ENCODE peak calls at places on chromosomes 1 and 21, in seven cellular contexts. U is tibial artery; L is Karpas-422; B is hepatocyte; G is right lobe of liver; F is H9; C is CD8-positive, alpha-beta T cell. H is an unnamed sample. For H3K27me3, the result is how much of the 10 kb centered on the place peaks cover.

GRCh38 chr1:204513117-204513716 is 3.0 kb upstream of the MDM4 start:
- DNase-seq in G (no peak), F (no peak), C (peak), L (peak), U (no peak), B (no peak), H (no peak)

GRCh38 chr21:26835027-26835713 is 10.0 kb downstream of the ADAMTS1 start:
- DNase-seq in G (no peak), F (no peak), L (no peak), B (no peak), U (no peak), C (no peak), H (no peak)

GRCh38 chr1:14095001-14095400 is 395.0 kb downstream of the PRDM2 start:
- DNase-seq in U (no peak), F (peak), L (peak), G (no peak), C (no peak), B (peak), H (no peak)

GRCh38 chr1:53576381-53576801 is 117.2 kb downstream of the DMRTB1 start:
- DNase-seq in G (no peak), C (no peak), F (no peak), B (no peak), L (no peak), U (no peak), H (no peak)

GRCh38 chr1:246582301-246583055 is 16.2 kb downstream of the CNST start:
- DNase-seq in U (no peak), C (no peak), F (no peak), B (peak), G (peak), L (no peak), H (no peak)

GRCh38 chr1:99777752-99778151 is 11.3 kb upstream of the FRRS1 start:
- DNase-seq in U (no peak), B (no peak), G (no peak), F (no peak), C (no peak), L (no peak), H (no peak)

GRCh38 chr1:13617108-13617507 is 33.5 kb downstream of the PDPN start:
- DNase-seq in U (no peak), B (peak), L (no peak), C (no peak), F (no peak), G (no peak), H (no peak)

GRCh38 chr1:25771246-25772114 is 28.5 kb upstream of the SELENON start:
- DNase-seq in B (peak), C (no peak), F (peak), G (peak), L (no peak), U (no peak), H (no peak)

GRCh38 chr1:48761986-48762385 is 14.7 kb downstream of the BEND5 start:
- DNase-seq in L (no peak), G (no peak), B (no peak), C (no peak), F (no peak), U (no peak), H (no peak)

GRCh38 chr1:119132179-119132578 is 8.3 kb downstream of the WARS2 start:
- DNase-seq in B (no peak), L (no peak), G (no peak), U (peak), C (no peak), F (no peak), H (no peak)

DNA sequence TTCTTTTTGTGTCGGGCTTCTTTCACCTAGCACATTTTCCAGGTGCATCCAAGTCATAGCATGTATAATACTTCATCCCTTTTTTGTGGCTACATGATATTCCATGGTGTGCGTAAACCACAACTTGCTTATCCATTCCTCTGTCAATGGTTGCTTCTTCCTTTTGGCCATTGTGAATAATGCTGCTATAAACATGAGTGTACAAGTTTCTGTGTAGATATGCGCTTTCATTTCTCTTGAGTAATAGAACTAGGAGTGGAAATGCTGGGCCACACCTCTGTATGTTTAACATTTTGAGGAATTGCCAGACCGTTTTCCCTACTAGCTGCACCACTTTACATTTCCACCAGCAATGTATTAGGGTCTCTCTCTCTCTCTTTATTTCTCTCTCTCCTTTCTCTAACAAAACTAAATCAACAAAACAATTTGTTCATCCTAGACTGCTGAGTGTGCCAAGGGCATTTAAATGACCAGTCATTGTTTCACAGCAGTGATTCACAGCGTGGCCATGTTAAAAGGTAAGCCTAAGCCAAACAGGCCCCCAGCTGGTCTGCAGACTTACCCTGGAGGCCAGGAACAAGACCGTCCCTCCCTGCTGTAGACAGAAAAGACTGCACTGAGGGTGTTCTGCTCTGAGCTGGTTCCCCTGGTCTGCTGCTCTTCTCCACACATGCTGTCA is 53.2 kb upstream of the LYST start:
- DNase-seq in G (no peak), U (no peak), C (no peak), L (no peak), F (peak), B (peak), H (no peak)
- H3K27me3 ChIP-seq in G (under half), U (under half), C (under half), L (under half), F (under half), B (under half), H (under half)

GRCh38 chr1:9371951-9372350 is 79.3 kb downstream of the SPSB1 start:
- DNase-seq in B (no peak), F (no peak), U (no peak), C (no peak), L (no peak), G (no peak), H (no peak)
- H3K27me3 ChIP-seq in B (under half), F (under half), U (under half), C (under half), L (under half), G (under half), H (under half)

DNA sequence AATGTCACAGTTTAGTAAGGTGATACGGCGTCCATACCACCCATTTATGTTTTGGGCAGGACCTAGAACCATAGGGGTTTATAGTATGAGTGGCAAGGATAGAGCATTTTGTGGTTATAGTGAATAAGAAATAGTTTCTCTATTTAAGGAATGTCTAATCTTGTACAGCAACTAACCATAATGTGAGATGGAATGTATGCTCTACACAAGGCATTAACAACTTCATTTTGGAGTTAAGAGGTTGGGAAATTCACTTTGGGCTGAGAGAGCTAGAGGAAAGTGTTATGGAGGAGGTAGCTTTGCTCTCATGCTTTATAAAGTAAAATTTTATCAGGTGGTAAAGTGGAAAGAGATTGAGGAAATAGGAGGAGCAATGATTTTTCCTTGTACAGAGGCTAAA is 3.0 kb upstream of the MCL1 start:
- DNase-seq in B (no peak), L (no peak), U (no peak), C (no peak), G (no peak), F (no peak), H (no peak)
- H3K27me3 ChIP-seq in B (under half), L (under half), U (under half), C (under half), G (under half), F (under half), H (under half)

GRCh38 chr21:45300786-45301520 is 13.3 kb upstream of the POFUT2 start:
- DNase-seq in C (no peak), G (peak), U (no peak), F (no peak), B (no peak), L (no peak), H (no peak)
- H3K27me3 ChIP-seq in C (under half), G (under half), U (under half), F (under half), B (under half), L (under half), H (under half)

DNA sequence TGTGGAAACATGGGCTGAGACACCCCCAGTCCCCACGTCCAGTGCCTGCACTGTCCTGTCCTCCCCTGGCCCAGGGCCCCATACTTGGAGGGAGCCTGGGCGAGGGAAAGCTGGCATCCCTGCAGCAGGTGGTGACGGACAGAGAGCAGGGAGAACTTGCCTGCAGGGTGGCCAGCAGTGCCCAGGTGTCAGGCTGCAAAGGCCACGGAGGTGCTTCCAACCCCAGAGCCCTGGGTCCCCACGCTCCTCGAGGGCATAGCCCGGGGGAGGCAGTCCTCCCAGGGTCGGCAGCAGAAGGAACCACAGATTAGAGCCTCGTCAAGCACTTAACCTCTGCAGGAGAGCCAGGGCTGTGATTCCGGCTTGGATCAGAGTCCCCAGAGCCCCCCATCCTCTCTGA is 77.5 kb downstream of the ARHGEF16 start:
- DNase-seq in B (no peak), L (no peak), C (no peak), G (no peak), U (no peak), F (no peak), H (no peak)
- H3K27me3 ChIP-seq in B (under half), L (under half), C (under half), G (under half), U (under half), F (under half), H (under half)

GRCh38 chr21:45613396-45613795 is 30.1 kb upstream of the PCBP3 start:
- DNase-seq in G (no peak), C (no peak), B (no peak), L (no peak), F (peak), U (no peak), H (no peak)
- H3K27me3 ChIP-seq in G (under half), C (under half), B (under half), L (under half), F (under half), U (half or more), H (under half)

GRCh38 chr1:170668301-170668789 is 4.4 kb downstream of the PRRX1 start:
- DNase-seq in B (no peak), L (no peak), G (no peak), F (peak), C (no peak), U (peak), H (no peak)
- H3K27me3 ChIP-seq in B (half or more), L (under half), G (under half), F (half or more), C (under half), U (under half), H (under half)